ENCODE peak calls at places on chromosomes 3 and 15, in five cellular contexts. E is stomach, C is tibial nerve, I is adrenal gland, S is cardiac muscle cell. U is an unnamed sample.

GRCh38 chr15:100983221-100983620 is 64.1 kb downstream of the LRRK1 start:
- DNase-seq in E (no peak), C (no peak), I (no peak), S (no peak), U (no peak)

GRCh38 chr3:42263354-42264346 is 2.3 kb downstream of the CCK start:
- DNase-seq in E (no peak), C (no peak), I (no peak), S (peak), U (no peak)

GRCh38 chr3:179196098-179196497 is 47.9 kb downstream of the PIK3CA start:
- DNase-seq in E (no peak), C (no peak), I (no peak), S (no peak), U (peak)

GRCh38 chr3:123949606-123950005 is 11.4 kb downstream of the CCDC14 start:
- DNase-seq in E (no peak), C (no peak), I (no peak), S (no peak), U (no peak)

GRCh38 chr3:133933097-133934024 is 37.7 kb upstream of the RAB6B start:
- DNase-seq in E (no peak), C (no peak), I (no peak), S (no peak), U (no peak)

GRCh38 chr3:55177749-55178148 is 249.9 kb upstream of the LRTM1 start:
- DNase-seq in E (no peak), C (no peak), I (no peak), S (peak), U (no peak)

GRCh38 chr3:50242778-50243551 is 7.0 kb downstream of the GNAI2 start:
- DNase-seq in E (peak), C (peak), I (peak), S (no peak), U (no peak)

GRCh38 chr3:132445812-132446211 is 28.5 kb downstream of the DNAJC13 start:
- DNase-seq in E (no peak), C (no peak), I (no peak), S (no peak), U (peak)

DNA sequence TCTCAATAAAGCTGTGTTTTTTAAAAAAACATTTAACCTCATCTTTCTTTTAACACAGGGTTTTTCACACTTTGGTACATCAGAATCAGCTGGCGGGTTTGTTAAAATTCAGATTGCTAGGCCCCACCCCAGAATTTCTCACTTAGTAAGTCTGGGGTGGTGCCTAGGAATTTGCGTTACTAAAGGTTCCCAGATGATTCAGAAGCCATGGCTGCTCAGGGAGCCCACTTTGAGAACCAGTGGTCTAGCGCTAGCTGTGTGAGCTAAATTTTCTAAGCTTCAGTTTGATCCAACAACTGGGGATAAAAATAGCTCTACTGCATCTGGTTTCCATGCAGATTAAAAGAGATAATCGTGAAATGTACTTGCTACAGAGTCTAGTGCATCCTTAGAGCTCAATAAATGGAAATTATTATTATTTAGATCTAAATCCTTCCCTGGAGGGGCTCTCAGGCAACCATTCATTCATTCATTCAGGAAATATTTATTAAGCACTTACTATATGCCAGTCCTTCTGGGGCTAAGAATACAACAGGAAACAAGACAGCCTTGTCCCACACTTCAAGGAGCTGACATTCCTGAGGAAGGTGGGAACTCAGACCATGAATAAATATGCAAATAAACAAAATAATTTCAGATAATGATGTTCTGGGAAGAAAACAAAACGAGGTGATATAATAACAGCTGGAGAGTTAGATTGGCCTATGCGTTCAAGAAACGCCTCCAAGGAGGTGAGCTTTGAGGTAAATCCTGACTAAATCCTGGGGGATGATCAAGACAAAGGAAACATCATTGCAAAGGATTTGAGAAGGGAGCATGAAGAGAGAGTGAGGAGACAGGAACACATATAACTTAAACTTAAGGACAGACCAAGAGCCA is 3.9 kb upstream of the CIDEC start:
- DNase-seq in E (no peak), C (no peak), I (no peak), S (no peak), U (no peak)
- TF ChIP-seq CTCF in E (no peak), C (no peak), I (no peak), S (no peak), U (no peak)

DNA sequence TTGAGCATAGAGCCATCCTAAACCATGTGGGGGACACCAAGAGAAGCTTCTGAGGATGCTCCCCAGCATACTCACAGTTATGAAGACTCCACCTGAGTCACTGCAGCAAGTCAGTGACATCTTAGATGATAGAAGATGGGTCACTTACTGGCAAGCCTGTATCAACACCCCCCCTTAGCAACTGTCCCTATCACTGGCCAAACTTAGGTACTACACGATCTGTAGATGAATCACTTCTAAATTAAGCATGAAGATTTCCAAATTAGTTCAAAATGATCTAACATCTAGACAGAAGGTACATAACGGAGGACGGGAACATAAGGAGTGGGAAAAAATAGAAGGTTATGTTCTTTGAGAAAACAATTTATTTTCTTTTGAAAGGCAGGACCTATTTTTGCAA is 13.2 kb upstream of the LMCD1 start:
- DNase-seq in E (no peak), C (no peak), I (no peak), S (no peak), U (no peak)
- TF ChIP-seq CTCF in E (no peak), C (no peak), I (no peak), S (no peak), U (no peak)

DNA sequence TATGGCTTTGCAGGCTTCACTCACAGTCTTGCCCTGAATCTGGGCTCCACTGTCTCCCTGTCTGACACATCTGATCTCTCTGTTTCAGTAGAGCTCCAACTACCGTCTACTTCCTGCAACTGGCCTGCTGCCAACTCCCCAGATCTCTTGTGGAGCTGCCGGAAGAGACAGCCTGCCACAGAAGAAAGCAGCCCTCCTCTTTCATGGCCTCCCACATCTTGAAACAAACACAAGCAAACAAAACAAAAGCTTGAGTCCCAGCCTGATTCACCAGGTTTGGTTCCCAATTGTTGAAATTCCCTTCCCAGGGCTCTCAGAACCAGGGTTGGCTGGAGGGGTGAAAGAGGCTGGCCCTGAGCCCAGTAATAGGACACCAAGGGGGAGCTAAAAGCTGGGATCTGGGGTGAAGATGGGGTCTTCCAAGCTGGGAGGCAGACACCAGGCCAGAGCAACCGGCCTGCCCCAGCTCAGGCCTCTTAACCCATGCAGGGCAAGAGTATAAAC is 55.3 kb upstream of the CA12 start:
- DNase-seq in E (peak), C (peak), I (peak), S (peak), U (peak)
- TF ChIP-seq CTCF in E (no peak), C (no peak), I (no peak), S (no peak), U (no peak)

DNA sequence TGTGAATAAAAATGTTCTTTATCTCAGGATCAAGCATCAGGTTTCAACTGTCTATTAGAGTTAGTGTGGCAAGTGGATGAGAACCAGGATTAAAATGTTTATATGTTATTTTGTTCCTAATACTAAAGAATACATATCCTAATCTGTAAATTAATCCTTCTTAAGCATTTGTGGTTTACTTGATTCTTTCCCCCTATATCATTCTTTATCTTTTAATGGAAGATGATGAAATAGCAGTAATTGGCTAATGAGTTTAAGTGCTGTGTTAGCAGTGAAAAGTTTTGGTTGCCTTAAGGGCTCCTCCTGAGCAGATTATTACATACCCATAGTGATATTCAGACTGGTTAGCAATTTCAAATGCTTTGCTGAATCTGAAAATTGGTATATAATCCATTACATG is 101.9 kb upstream of the BCHE start:
- DNase-seq in E (no peak), C (no peak), I (no peak), S (no peak), U (no peak)
- TF ChIP-seq CTCF in E (no peak), C (no peak), I (no peak), S (no peak), U (no peak)

GRCh38 chr3:53919741-53920140 is 28.1 kb upstream of the SELENOK start:
- DNase-seq in E (no peak), C (no peak), I (no peak), S (no peak), U (no peak)

DNA sequence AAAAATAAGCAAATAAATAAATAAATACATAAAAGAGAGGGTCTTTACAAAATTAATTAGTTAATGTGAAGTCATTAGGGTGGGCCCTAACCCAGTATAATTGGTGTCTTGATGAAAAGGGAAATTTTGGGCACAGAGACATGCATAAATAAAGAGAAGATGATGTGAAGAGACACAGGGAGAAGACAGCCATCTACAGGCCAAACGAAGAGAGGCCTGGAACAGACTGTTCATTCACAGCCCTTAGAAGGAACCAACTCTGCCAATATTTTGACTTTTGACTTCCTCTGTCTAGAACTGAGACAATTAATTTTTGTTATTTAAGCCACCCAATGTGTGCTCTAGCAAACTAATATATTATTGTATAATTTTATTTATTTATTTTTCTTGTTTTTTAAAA is 29.6 kb upstream of the SELENOK start:
- DNase-seq in E (no peak), C (no peak), I (peak), S (no peak), U (no peak)
- TF ChIP-seq CTCF in E (no peak), C (no peak), I (peak), S (peak), U (peak)

DNA sequence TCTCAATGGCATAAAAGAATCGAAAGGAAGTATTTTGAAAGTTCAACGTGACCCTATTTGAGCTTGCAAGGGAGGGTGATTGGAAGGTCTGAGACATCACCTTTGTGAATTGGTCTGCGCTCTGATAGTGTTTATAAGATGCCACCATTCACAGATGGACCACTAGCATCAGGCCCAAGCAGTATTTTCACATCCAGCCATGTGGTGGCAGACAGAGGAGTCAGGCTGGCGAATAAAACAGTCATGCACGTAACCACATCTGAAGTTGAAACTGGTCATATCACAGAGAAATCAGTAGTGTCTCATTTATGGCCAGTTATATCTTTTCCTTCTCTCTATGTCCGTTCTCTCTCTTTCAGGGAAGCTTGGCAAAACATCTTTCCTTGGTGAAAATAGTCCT is 170.1 kb upstream of the ONECUT1 start:
- DNase-seq in E (no peak), C (no peak), I (no peak), S (no peak), U (no peak)
- TF ChIP-seq CTCF in E (no peak), C (no peak), I (no peak), S (no peak), U (no peak)

DNA sequence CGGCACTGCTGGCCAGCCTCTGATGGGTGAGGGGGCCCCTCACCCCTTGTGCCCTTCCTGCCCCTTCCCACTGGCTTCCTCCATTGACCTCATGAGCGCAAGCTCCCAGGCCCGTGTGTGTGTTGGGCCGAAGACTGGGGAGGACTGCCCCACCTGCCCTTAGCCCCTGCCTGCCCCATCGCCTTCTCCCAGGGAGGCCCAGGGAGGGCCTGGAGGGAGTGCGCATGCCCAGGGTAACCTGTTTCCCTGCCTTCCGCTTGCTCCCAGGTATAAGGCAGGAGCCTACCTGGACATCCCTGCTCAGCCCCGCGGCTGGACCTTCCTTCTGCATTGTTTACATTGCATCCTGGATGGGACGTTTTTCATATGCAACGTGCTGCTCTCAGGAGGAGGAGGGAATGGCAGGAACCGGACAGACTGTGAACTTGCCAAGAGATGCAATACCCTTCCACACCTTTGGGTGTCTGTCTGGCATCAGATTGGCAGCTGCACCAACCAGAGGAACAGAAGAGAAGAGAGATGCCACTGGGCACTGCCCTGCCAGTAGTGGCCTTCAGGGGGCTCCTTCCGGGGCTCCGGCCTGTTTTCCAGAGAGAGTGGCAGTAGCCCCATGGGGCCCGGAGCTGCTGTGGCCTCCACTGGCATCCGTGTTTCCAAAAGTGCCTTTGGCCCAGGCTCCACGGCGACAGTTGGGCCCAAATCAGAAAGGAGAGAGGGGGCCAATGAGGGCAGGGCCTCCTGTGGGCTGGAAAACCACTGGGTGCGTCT is 8.8 kb downstream of the DLL4 start:
- DNase-seq in E (no peak), C (no peak), I (no peak), S (no peak), U (no peak)
- TF ChIP-seq CTCF in E (no peak), C (peak), I (no peak), S (peak), U (no peak)

DNA sequence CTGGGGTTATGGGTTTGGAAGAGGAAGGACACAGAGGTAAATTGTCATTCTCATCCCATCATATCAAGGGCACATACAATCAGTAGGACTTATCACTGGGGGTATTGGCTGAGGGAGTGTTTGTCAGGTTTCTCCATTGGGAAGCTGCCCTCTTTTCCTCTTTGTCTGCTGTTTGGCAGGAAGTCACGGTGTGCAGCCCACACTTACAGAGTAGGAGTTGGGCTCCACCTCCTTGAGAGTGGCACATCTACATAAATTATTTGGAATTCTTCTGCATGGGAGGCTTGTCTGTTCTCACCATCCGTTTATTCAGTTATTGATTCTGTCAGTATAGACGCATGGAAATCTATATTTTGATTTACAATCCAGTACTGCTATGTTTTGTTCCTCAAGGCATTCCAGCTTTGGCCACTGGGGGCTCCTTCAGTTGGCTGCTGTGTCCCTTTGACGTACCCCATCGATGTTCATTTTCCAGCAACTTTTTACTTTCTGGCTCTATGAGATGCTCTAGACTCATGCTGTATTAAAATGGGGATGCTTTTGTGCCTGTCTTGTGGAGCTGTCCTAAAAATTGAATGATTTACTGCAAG is 200.3 kb downstream of the SLCO3A1 start:
- DNase-seq in E (no peak), C (no peak), I (no peak), S (no peak), U (no peak)
- TF ChIP-seq CTCF in E (no peak), C (no peak), I (no peak), S (peak), U (peak)

DNA sequence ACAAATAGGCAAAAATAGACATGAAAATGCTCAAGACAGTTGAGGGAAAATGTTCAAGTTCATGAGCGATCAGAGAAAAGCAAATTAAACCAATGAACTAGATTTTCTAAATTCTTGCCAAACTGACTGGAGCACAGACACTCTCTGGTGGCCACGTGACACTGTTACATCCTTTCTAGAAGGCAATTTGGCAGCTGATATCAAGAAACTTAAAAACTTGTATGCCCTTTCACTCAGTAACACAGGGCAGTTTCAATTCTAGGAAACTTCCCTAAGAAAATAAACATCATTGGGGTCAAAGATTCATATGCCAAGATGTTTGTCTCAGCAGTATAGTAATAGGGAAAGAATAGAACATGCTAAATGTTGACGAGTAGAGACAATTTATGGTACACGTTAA is 52.2 kb downstream of the ABHD5 start:
- DNase-seq in E (no peak), C (no peak), I (no peak), S (no peak), U (no peak)
- TF ChIP-seq CTCF in E (no peak), C (no peak), I (peak), S (peak), U (peak)

GRCh38 chr15:71195242-71195641 is 80.0 kb downstream of the THSD4 start:
- DNase-seq in E (no peak), C (no peak), I (no peak), S (no peak), U (no peak)
- TF ChIP-seq CTCF in E (no peak), C (no peak), I (no peak), S (peak), U (peak)